ENCODE peak calls at places on chromosome 6, in four cellular contexts. D is K562, F is WTC11, Z is GM12878. P is an unnamed sample.

GRCh38 chr6:162200945-162201692 is 526.4 kb downstream of the PRKN start:
- DNase-seq in D (no peak), F (no peak), Z (no peak), P (no peak)

GRCh38 chr6:153493501-153493900 is 362.4 kb upstream of the RGS17 start:
- DNase-seq in D (no peak), F (no peak), Z (no peak), P (no peak)

GRCh38 chr6:135188718-135189117 is 7.6 kb downstream of the MYB start:
- DNase-seq in D (no peak), F (no peak), Z (no peak), P (no peak)

GRCh38 chr6:127547909-127548649 is 28.9 kb upstream of the C6orf58 start:
- DNase-seq in D (no peak), F (no peak), Z (no peak), P (no peak)

GRCh38 chr6:96826865-96827264 is 10.4 kb downstream of the GPR63 start:
- DNase-seq in D (no peak), F (no peak), Z (no peak), P (no peak)

GRCh38 chr6:125759184-125759902 is 9.9 kb downstream of the HEY2 start:
- DNase-seq in D (peak), F (peak), Z (no peak), P (peak)

GRCh38 chr6:149963212-149963461 is 606 bp upstream of the ULBP1 start:
- DNase-seq in D (peak), F (peak), Z (no peak), P (no peak)

GRCh38 chr6:130575971-130576370 is 210.2 kb downstream of the TMEM200A start:
- DNase-seq in D (no peak), F (no peak), Z (peak), P (no peak)

GRCh38 chr6:73058736-73059135 is 166.6 kb downstream of the KHDC1L start:
- DNase-seq in D (no peak), F (no peak), Z (no peak), P (no peak)

GRCh38 chr6:5112065-5112799 is 27.1 kb downstream of the PPP1R3G start:
- DNase-seq in D (no peak), F (no peak), Z (no peak), P (no peak)

GRCh38 chr6:134564705-134565104 is 246.8 kb upstream of the SGK1 start:
- DNase-seq in D (no peak), F (no peak), Z (no peak), P (no peak)

GRCh38 chr6:138503881-138504680 is 4.8 kb upstream of the NHSL1 start:
- DNase-seq in D (no peak), F (no peak), Z (no peak), P (no peak)

GRCh38 chr6:141321486-141322347 is 811.0 kb upstream of the GJE1 start:
- DNase-seq in D (no peak), F (no peak), Z (no peak), P (no peak)

GRCh38 chr6:156791261-156791850 is 14.2 kb downstream of the ARID1B start:
- DNase-seq in D (peak), F (no peak), Z (peak), P (peak)

GRCh38 chr6:40348591-40348990 is 238.6 kb downstream of the LRFN2 start:
- DNase-seq in D (peak), F (no peak), Z (no peak), P (peak)

GRCh38 chr6:41877051-41877680 is 18.0 kb downstream of the USP49 start:
- DNase-seq in D (no peak), F (no peak), Z (no peak), P (no peak)

GRCh38 chr6:147177286-147177685 is 26.9 kb upstream of the STXBP5 start:
- DNase-seq in D (no peak), F (no peak), Z (no peak), P (no peak)

GRCh38 chr6:95517004-95517403 is 60.3 kb upstream of the MANEA start:
- DNase-seq in D (no peak), F (no peak), Z (no peak), P (no peak)

GRCh38 chr6:123945386-123945785 is 141.7 kb downstream of the NKAIN2 start:
- DNase-seq in D (no peak), F (no peak), Z (no peak), P (no peak)

GRCh38 chr6:158170656-158171081 is 2.5 kb downstream of the GTF2H5 start:
- DNase-seq in D (no peak), F (no peak), Z (no peak), P (no peak)

GRCh38 chr6:36592221-36592655 is 1.9 kb upstream of the SRSF3 start:
- DNase-seq in D (no peak), F (no peak), Z (peak), P (no peak)

GRCh38 chr6:168616807-168617756 is 176.1 kb downstream of the SMOC2 start:
- DNase-seq in D (no peak), F (no peak), Z (no peak), P (peak)
- TF ChIP-seq USF1 in D (no peak), F (no peak), Z (no peak), P (no peak)

GRCh38 chr6:13396241-13396792 is 68.0 kb upstream of the TBC1D7 start:
- DNase-seq in D (no peak), F (no peak), Z (no peak), P (no peak)
- TF ChIP-seq USF1 in D (no peak), F (no peak), Z (no peak), P (no peak)

DNA sequence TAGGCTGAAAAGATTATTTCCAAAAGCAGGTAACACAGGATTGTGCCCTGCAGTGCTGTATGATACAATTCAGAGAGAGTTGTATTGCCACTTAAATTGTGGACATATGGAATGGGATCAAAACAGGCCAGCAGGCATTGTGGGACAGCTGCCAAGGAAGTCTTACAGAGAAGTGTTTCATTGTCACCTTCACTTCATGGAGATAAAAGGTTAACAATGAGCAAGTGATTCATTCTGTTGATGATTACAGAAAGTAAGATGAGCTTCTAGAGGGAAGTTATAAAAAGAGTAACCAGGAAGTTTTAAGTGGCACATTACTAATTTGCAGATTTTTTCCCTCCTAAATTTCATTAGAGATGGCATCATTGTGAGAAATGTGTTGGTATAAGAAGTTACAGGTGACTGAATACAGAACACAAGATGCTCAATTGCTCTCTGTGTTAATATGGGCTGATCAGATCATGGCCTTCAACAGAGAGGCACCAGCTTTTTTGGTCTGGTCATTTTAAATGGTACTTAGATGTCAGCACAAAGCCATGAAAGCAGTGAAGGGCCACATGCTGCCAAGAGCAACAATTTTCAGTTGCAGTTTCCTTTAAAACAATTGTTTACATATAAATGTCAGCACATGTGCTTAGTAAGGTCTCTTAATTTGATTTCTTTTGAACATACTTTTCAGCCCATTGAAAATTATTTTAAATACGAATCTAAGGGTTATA is 402.5 kb upstream of the FKBP1C start:
- DNase-seq in D (no peak), F (no peak), Z (no peak), P (no peak)
- TF ChIP-seq USF1 in D (no peak), F (no peak), Z (no peak), P (no peak)

DNA sequence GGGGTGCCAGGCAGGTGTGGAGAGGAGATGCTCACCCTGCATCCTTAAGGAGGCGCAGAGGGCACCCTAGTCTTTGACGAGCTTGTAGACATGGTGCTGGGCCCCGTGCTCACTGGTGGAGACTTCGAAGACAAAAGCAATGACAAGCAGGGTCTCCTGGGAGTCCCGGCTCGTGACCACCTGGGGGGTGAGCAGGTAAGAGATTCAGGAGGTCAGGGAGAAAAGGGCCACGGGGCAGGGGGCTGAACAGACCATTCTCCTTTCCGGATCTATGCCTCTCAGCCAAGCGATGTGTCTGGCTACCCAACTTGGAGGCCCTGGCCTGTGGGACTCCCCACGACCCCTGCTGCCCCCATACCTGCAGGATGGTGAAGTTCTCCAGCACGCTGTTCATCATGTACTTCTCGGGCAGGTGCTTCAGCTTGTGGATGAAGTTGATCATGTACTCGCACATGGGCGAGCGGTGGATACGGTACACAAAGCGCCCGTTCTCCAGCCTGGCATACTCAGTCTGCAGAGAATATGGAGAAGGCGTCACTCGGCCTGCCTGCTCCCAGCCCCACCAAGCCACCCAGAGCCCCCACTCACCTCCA is 6.9 kb downstream of the RPL10A start:
- DNase-seq in D (no peak), F (no peak), Z (no peak), P (no peak)
- TF ChIP-seq USF1 in D (peak), F (no peak), Z (no peak), P (no peak)

DNA sequence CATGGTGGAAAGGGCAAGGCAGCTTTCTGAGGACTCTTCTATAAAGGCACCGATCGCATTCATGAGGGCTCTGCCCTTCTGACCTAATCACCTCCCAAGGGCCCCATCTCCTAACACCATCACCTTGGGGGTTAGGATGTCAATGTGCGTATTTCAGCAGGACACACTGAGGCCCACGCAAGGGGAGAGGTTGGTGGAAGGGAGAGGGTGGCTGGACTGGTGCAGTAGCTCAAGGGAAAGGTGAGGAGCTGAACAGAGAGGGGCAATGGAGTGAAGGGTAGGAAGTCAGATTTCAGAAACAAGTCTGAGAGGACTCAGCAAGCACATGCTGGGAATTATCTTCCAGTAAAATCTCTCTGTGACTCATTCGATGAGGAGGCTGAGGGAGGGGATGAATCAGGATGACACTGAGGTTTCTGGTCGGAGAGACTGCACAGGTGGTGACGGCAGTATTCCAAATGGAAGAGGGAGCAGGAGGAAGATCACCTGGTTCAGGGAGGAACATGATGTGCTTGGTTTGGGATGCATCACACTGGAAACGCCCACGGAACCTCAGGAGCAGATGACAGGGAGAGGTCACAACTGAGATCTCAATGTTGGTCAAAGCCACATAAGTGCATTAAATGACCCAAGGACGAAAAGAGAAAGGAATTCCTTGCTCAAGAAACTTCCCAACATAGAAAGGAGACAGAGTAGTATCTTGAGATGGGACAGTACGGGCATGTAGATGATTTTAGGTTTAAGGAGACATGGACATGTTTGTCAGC is 67.1 kb downstream of the TFAP2A start:
- DNase-seq in D (peak), F (no peak), Z (no peak), P (no peak)
- TF ChIP-seq USF1 in D (peak), F (no peak), Z (no peak), P (no peak)

DNA sequence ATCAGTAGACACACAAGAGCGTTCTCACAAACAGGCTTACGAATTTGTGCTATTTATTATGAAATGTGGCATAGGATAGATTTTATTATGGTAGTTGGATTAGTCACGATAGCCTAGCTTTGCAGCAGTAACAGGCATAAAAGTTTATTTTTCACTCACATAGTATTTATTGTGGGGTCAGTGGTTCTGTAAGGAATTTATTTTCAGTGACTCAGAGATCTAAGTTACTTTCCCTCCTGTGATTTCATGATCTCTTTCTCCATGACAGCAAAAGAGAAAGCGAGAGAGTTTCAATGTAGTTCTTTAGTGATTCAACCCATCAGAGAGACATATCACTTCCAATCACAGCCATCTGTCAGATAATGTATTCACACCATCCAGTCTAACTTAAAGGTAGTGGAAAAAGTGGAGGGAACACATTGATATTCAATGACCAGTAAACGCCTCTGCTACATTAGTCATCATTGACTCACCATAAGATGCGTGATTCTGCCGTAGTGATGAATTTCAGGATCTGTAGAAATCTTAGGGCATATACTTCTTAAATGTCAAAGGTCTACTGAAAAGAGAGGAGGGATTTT is 605.5 kb downstream of the HDGFL1 start:
- DNase-seq in D (no peak), F (no peak), Z (no peak), P (no peak)
- TF ChIP-seq USF1 in D (no peak), F (no peak), Z (no peak), P (no peak)

DNA sequence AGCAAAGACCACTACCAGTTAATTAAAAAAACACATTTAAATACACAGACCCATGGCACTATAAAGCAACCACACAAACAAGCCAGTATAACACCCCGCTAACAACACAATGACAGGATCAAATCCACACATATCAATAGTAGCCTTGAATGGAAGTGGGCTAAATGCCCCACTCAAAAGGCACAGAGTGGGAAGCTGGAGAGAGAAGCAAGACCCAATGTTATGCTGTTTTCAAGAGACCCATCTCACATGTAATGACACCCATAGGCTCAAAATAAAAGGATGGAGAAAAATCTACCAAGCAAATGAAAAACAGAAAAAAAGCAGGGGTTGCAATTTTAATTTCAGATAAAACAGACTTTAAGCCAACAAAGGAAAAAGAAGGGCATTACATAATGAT is 125.4 kb upstream of the PTCHD4 start:
- DNase-seq in D (no peak), F (no peak), Z (no peak), P (no peak)
- TF ChIP-seq USF1 in D (no peak), F (no peak), Z (no peak), P (no peak)

GRCh38 chr6:165833355-165833754 is 170.3 kb upstream of the PDE10A start:
- DNase-seq in D (no peak), F (no peak), Z (no peak), P (no peak)

GRCh38 chr6:165832471-165832836 is 169.4 kb upstream of the PDE10A start:
- DNase-seq in D (no peak), F (no peak), Z (no peak), P (no peak)

GRCh38 chr6:165831812-165832470 is 168.9 kb upstream of the PDE10A start:
- DNase-seq in D (no peak), F (no peak), Z (no peak), P (no peak)

GRCh38 chr6:165835410-165835851 is 172.4 kb upstream of the PDE10A start:
- DNase-seq in D (no peak), F (no peak), Z (no peak), P (no peak)

GRCh38 chr6:165834613-165835259 is 171.7 kb upstream of the PDE10A start:
- DNase-seq in D (no peak), F (no peak), Z (no peak), P (no peak)
- TF ChIP-seq USF1 in D (no peak), F (no peak), Z (no peak), P (no peak)